ENCODE peak calls at places on chromosomes 6 and 20, in six cellular contexts. A, D, Q, L, N and B are unnamed samples. For H3K4me1, the result is how much of the 10 kb centered on the place peaks cover.

GRCh38 chr20:48760403-48760889 is 67.4 kb downstream of the PREX1 start:
- DNase-seq in A (no peak), D (no peak), Q (no peak), L (no peak), N (no peak), B (no peak)

GRCh38 chr20:15236812-15237211 is 899.4 kb upstream of the FLRT3 start:
- DNase-seq in A (peak), D (peak), Q (peak), L (no peak), N (peak), B (peak)

GRCh38 chr6:33974030-33974429 is 170.2 kb upstream of the MLN start:
- DNase-seq in A (no peak), D (no peak), Q (no peak), L (no peak), N (no peak), B (no peak)

GRCh38 chr6:15429146-15430110 is 183.6 kb downstream of the JARID2 start:
- DNase-seq in A (no peak), D (no peak), Q (no peak), L (no peak), N (peak), B (no peak)

GRCh38 chr6:118663993-118664985 is 12.9 kb upstream of the CEP85L start:
- DNase-seq in A (no peak), D (no peak), Q (no peak), L (no peak), N (no peak), B (no peak)

GRCh38 chr6:125983246-125983945 is 2.9 kb upstream of the TRMT11 start:
- DNase-seq in A (no peak), D (no peak), Q (no peak), L (no peak), N (no peak), B (no peak)

GRCh38 chr20:49675368-49676151 is 38.1 kb downstream of the B4GALT5 start:
- DNase-seq in A (no peak), D (no peak), Q (no peak), L (no peak), N (peak), B (no peak)

GRCh38 chr6:5640614-5641013 is 366.1 kb downstream of the NRN1 start:
- DNase-seq in A (no peak), D (no peak), Q (no peak), L (no peak), N (no peak), B (no peak)

GRCh38 chr20:38193586-38194105 is 28.6 kb upstream of the TGM2 start:
- DNase-seq in A (no peak), D (no peak), Q (no peak), L (no peak), N (no peak), B (no peak)

GRCh38 chr6:143149771-143150170 is 89.1 kb downstream of the AIG1 start:
- DNase-seq in A (no peak), D (no peak), Q (no peak), L (no peak), N (no peak), B (no peak)

GRCh38 chr6:138622967-138623366 is 123.7 kb upstream of the NHSL1 start:
- DNase-seq in A (no peak), D (no peak), Q (no peak), L (no peak), N (no peak), B (no peak)

GRCh38 chr6:112636650-112637260 is 289.6 kb downstream of the RFPL4B start:
- DNase-seq in A (no peak), D (no peak), Q (no peak), L (no peak), N (no peak), B (no peak)

GRCh38 chr6:34391023-34391485 is 1.4 kb downstream of the NUDT3 start:
- DNase-seq in A (no peak), D (peak), Q (no peak), L (no peak), N (peak), B (no peak)

GRCh38 chr20:17963114-17963897 is 5.3 kb downstream of the SNX5 start:
- DNase-seq in A (no peak), D (no peak), Q (no peak), L (no peak), N (no peak), B (no peak)

GRCh38 chr6:33597551-33598322 is 17.7 kb upstream of the BAK1 start:
- DNase-seq in A (no peak), D (no peak), Q (no peak), L (no peak), N (no peak), B (no peak)

GRCh38 chr20:41287327-41287726 is 30.2 kb downstream of the ZHX3 start:
- DNase-seq in A (no peak), D (no peak), Q (no peak), L (no peak), N (no peak), B (no peak)

GRCh38 chr6:165858571-165858970 is 195.5 kb upstream of the PDE10A start:
- DNase-seq in A (no peak), D (no peak), Q (no peak), L (no peak), N (no peak), B (no peak)

GRCh38 chr20:44018684-44019637 is 104.3 kb downstream of the TOX2 start:
- DNase-seq in A (no peak), D (no peak), Q (no peak), L (no peak), N (no peak), B (no peak)
- H3K4me3 ChIP-seq in A (no peak), D (peak), Q (no peak), L (no peak), N (no peak), B (no peak)

DNA sequence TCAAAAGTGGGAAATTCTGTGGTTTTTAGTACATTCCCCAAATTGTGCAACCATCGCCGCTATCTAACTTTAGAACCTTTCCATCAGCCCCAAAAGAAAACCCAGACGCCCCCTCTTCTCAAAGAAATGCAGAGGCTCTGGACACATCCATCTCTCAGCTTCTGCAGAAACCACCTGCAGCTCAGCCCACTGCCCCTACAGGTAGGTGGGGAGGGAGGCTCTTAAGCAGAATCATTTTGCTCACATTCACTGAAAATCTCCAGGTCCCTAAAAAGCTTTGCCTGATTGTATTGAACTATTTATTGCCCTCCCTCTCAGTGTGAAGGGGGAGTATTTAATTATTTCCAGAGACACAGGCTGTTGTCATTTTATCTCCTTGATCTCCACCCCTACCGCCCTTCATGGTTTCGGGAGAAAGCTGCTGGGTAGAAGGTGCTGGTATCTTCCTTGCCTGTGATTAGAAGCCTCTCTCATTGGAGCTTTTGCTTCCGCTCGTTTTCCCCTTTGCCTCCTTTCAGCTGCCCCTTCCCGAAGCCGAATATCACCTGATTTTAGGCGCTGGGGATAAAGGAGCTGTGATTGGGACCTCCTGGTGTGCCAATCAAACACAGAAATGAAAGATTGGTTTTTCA is 68.8 kb upstream of the KCNG1 start:
- DNase-seq in A (no peak), D (peak), Q (no peak), L (no peak), N (no peak), B (no peak)
- H3K4me1 ChIP-seq in A (under half), D (under half), Q (under half), L (under half), N (under half), B (under half)

DNA sequence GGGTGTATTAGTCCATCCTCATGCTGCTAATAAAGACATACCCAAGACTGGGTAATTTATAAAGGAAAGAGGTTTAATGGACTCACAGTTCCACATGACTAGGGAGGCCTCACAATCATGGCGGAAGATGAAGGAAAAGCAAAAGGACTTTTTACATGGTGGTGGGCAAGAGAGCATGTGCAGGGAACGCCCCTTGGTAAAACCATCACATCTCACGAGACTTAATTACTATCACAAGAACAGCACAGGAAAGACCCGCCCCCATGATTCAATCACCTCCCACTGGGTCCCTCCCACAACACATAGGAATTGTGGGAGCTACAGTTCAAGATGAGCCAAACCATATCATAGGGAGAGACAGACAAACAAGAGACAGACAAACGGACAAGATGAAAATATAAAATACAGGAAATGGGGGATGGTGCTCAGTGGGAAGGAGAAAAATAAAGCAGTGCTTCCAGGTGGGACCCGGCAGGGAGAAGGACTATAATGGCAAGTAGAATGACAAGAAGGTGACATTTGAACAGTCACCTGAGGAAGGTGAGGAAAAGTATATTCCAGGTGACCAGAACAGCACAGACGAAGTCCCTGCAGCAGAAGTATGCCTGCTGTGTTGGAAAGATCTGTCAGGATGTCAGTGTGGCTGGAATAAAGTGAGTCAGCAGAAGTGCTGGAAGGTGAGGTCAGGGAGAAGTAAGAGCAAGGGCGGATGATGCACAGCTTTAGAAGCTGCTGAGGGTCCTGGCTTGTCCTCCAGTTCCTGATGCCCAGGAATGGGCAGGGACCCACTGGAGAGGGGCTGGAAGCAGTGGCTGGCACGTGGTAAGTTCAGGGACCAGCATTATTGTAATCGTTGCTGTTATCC is 61.1 kb downstream of the SLC2A10 start:
- DNase-seq in A (no peak), D (no peak), Q (no peak), L (no peak), N (no peak), B (no peak)
- TF ChIP-seq YY1 in A (no peak), D (no peak), Q (no peak), L (no peak), N (no peak), B (no peak)

DNA sequence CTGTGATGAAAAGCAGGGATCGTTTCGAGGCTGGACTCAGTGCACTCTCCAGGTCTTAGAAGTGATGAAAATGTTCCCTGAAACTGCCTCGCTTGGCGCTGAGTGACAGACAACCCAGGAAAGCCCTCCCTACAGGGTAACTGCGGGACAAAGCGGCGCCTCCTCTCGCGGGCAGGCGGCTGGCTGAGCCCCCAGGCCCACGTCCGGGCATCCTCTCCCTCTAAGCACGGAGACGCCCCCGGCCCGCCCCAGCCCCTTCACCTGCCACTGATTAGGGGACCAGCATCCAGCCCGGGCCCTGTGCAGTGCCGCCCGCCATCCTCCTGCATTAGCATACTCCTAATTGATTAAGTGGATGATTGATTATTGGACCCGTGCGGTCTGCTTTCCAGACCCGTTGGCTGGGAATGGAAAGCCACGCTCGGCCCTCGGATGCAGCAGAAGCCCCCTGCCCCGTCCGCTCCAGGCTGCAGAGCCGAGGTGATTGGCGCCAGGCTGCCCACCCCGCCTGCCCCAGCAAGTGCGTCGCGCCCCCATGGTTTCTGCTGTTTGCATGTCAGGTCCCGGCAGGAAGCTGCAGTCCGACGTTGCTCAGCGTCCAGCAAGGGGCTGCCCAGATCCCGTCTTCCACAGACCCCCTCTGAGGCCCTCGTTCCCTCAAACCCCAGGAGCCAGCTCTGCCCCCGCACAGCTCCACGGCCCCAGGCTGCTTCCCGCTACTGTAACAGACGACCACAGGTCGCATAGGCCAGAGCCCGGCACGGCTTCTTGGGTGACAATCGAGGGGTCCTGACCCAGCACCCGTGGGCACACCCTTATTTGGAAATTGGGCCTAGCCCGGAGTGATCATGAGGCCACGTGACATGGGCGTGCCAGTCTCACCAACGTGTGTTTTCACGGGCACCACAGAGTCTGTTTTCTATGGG is 131.6 kb downstream of the DLL1 start:
- DNase-seq in A (no peak), D (no peak), Q (no peak), L (no peak), N (no peak), B (no peak)
- H3K4me3 ChIP-seq in A (no peak), D (no peak), Q (peak), L (no peak), N (no peak), B (no peak)